ENCODE peak calls at places on chromosomes 16 and 17, in seven cellular contexts. One of them, this sample, is unnamed.
A peak's percentile ranks its signal among the peaks of the same experiment; 100 is the strongest.

GRCh38 chr17:48620497-48621139 is 5.5 kb upstream of the HOXB8 start:
- DNase-seq in ovary: no peak
- DNase-seq in fibroblast of lung: no peak
- DNase-seq in testis: no peak
- DNase-seq in tibial nerve: no peak
- DNase-seq in A673: no peak
- DNase-seq in left ventricle myocardium inferior: no peak
- DNase-seq in this sample: no peak

GRCh38 chr16:11379420-11379819 is 34.2 kb downstream of the RMI2 start:
- DNase-seq in A673: no peak
- DNase-seq in fibroblast of lung: no peak
- DNase-seq in testis: no peak
- DNase-seq in left ventricle myocardium inferior: no peak
- DNase-seq in ovary: no peak
- DNase-seq in tibial nerve: no peak
- DNase-seq in this sample: no peak

GRCh38 chr17:77126519-77126918 is 14.2 kb upstream of the SEC14L1 start:
- DNase-seq in ovary: no peak
- DNase-seq in tibial nerve: no peak
- DNase-seq in A673: no peak
- DNase-seq in left ventricle myocardium inferior: no peak
- DNase-seq in fibroblast of lung: no peak
- DNase-seq in testis: no peak
- DNase-seq in this sample: no peak

GRCh38 chr17:79242873-79243602 is 168.4 kb downstream of the ENGASE start:
- DNase-seq in tibial nerve: no peak
- DNase-seq in A673: no peak
- DNase-seq in testis: no peak
- DNase-seq in left ventricle myocardium inferior: no peak
- DNase-seq in fibroblast of lung: no peak
- DNase-seq in ovary: no peak
- DNase-seq in this sample: no peak

GRCh38 chr17:47352848-47353247 is 29.1 kb downstream of the EFCAB13 start:
- DNase-seq in testis: no peak
- DNase-seq in ovary: no peak
- DNase-seq in left ventricle myocardium inferior: no peak
- DNase-seq in A673: no peak
- DNase-seq in tibial nerve: no peak
- DNase-seq in fibroblast of lung: no peak
- DNase-seq in this sample: no peak

GRCh38 chr16:66399930-66400329 is 27.2 kb upstream of the BEAN1 start:
- DNase-seq in testis: no peak
- DNase-seq in A673: peak; percentile 92
- DNase-seq in ovary: no peak
- DNase-seq in left ventricle myocardium inferior: no peak
- DNase-seq in tibial nerve: no peak
- DNase-seq in fibroblast of lung: no peak
- DNase-seq in this sample: no peak

GRCh38 chr17:38434178-38434665 is 6.0 kb downstream of the ARHGAP23 start:
- DNase-seq in ovary: peak; percentile 53
- DNase-seq in A673: no peak
- DNase-seq in left ventricle myocardium inferior: no peak
- DNase-seq in testis: no peak
- DNase-seq in tibial nerve: no peak
- DNase-seq in fibroblast of lung: no peak
- DNase-seq in this sample: no peak

GRCh38 chr16:50457423-50457822 is 88.6 kb upstream of the BRD7 start:
- DNase-seq in fibroblast of lung: no peak
- DNase-seq in ovary: no peak
- DNase-seq in testis: no peak
- DNase-seq in tibial nerve: no peak
- DNase-seq in A673: no peak
- DNase-seq in left ventricle myocardium inferior: no peak
- DNase-seq in this sample: peak; percentile 16

GRCh38 chr17:31158741-31159377 is 64.1 kb downstream of the NF1 start:
- DNase-seq in ovary: no peak
- DNase-seq in left ventricle myocardium inferior: no peak
- DNase-seq in testis: no peak
- DNase-seq in tibial nerve: no peak
- DNase-seq in fibroblast of lung: peak; percentile 18
- DNase-seq in A673: no peak
- DNase-seq in this sample: no peak

GRCh38 chr17:72751746-72752145 is 340.7 kb downstream of the SLC39A11 start:
- DNase-seq in A673: no peak
- DNase-seq in tibial nerve: no peak
- DNase-seq in testis: no peak
- DNase-seq in fibroblast of lung: no peak
- DNase-seq in left ventricle myocardium inferior: no peak
- DNase-seq in ovary: no peak
- DNase-seq in this sample: no peak

GRCh38 chr16:558298-559020 is 1.7 kb upstream of the PRR35 start:
- DNase-seq in left ventricle myocardium inferior: peak; percentile 47
- DNase-seq in ovary: no peak
- DNase-seq in tibial nerve: no peak
- DNase-seq in A673: no peak
- DNase-seq in testis: no peak
- DNase-seq in fibroblast of lung: no peak
- DNase-seq in this sample: no peak

GRCh38 chr17:19678581-19679418 is 30.2 kb downstream of the ALDH3A2 start:
- DNase-seq in left ventricle myocardium inferior: no peak
- DNase-seq in tibial nerve: no peak
- DNase-seq in fibroblast of lung: no peak
- DNase-seq in testis: no peak
- DNase-seq in A673: no peak
- DNase-seq in ovary: no peak
- DNase-seq in this sample: no peak

GRCh38 chr17:73705594-73705993 is 61.3 kb upstream of the SDK2 start:
- DNase-seq in A673: peak; percentile 70
- DNase-seq in left ventricle myocardium inferior: no peak
- DNase-seq in ovary: no peak
- DNase-seq in fibroblast of lung: peak; percentile 52
- DNase-seq in testis: no peak
- DNase-seq in tibial nerve: no peak
- DNase-seq in this sample: no peak

GRCh38 chr17:68238488-68238887 is 9.4 kb upstream of the AMZ2 start:
- DNase-seq in tibial nerve: no peak
- DNase-seq in left ventricle myocardium inferior: no peak
- DNase-seq in A673: no peak
- DNase-seq in testis: no peak
- DNase-seq in fibroblast of lung: no peak
- DNase-seq in ovary: no peak
- DNase-seq in this sample: no peak

GRCh38 chr16:77647726-77648125 is 74.6 kb upstream of the NUDT7 start:
- DNase-seq in testis: no peak
- DNase-seq in ovary: no peak
- DNase-seq in A673: no peak
- DNase-seq in fibroblast of lung: no peak
- DNase-seq in left ventricle myocardium inferior: no peak
- DNase-seq in tibial nerve: no peak
- DNase-seq in this sample: no peak

GRCh38 chr17:29659155-29659554 is 36.4 kb upstream of the CORO6 start:
- DNase-seq in ovary: no peak
- DNase-seq in left ventricle myocardium inferior: no peak
- DNase-seq in testis: no peak
- DNase-seq in fibroblast of lung: no peak
- DNase-seq in tibial nerve: no peak
- DNase-seq in A673: no peak
- DNase-seq in this sample: no peak

GRCh38 chr17:49438885-49439284 is 24.2 kb upstream of the PHB1 start:
- DNase-seq in ovary: no peak
- DNase-seq in fibroblast of lung: no peak
- DNase-seq in tibial nerve: no peak
- DNase-seq in A673: no peak
- DNase-seq in testis: no peak
- DNase-seq in left ventricle myocardium inferior: no peak
- DNase-seq in this sample: no peak

GRCh38 chr17:39183045-39183444 is 14.4 kb downstream of the CACNB1 start:
- DNase-seq in testis: no peak
- DNase-seq in left ventricle myocardium inferior: no peak
- DNase-seq in fibroblast of lung: no peak
- DNase-seq in tibial nerve: no peak
- DNase-seq in A673: no peak
- DNase-seq in ovary: no peak
- DNase-seq in this sample: no peak

GRCh38 chr17:80938556-80938955 is 53.1 kb upstream of the CHMP6 start:
- DNase-seq in testis: no peak
- DNase-seq in A673: no peak
- DNase-seq in left ventricle myocardium inferior: no peak
- DNase-seq in tibial nerve: no peak
- DNase-seq in fibroblast of lung: no peak
- DNase-seq in ovary: no peak
- DNase-seq in this sample: peak; percentile 58

GRCh38 chr16:13070268-13070667 is 168.9 kb downstream of the SHISA9 start:
- DNase-seq in ovary: no peak
- DNase-seq in testis: no peak
- DNase-seq in fibroblast of lung: no peak
- DNase-seq in tibial nerve: no peak
- DNase-seq in left ventricle myocardium inferior: no peak
- DNase-seq in A673: no peak
- DNase-seq in this sample: no peak

GRCh38 chr16:82264781-82265180 is 94.8 kb upstream of the MPHOSPH6 start:
- DNase-seq in ovary: no peak
- DNase-seq in fibroblast of lung: no peak
- DNase-seq in A673: peak; percentile 52
- DNase-seq in testis: no peak
- DNase-seq in tibial nerve: no peak
- DNase-seq in left ventricle myocardium inferior: no peak
- DNase-seq in this sample: no peak

GRCh38 chr17:17748179-17748578 is 66.9 kb downstream of the RAI1 start:
- DNase-seq in tibial nerve: no peak
- DNase-seq in left ventricle myocardium inferior: no peak
- DNase-seq in testis: no peak
- DNase-seq in fibroblast of lung: no peak
- DNase-seq in A673: peak; percentile 30
- DNase-seq in ovary: no peak
- DNase-seq in this sample: no peak
- TF ChIP-seq CTCF in tibial nerve: no peak
- TF ChIP-seq CTCF in left ventricle myocardium inferior: no peak
- TF ChIP-seq CTCF in testis: no peak
- TF ChIP-seq CTCF in fibroblast of lung: no peak
- TF ChIP-seq CTCF in A673: peak; percentile 51
- TF ChIP-seq CTCF in ovary: no peak
- TF ChIP-seq CTCF in this sample: no peak

DNA sequence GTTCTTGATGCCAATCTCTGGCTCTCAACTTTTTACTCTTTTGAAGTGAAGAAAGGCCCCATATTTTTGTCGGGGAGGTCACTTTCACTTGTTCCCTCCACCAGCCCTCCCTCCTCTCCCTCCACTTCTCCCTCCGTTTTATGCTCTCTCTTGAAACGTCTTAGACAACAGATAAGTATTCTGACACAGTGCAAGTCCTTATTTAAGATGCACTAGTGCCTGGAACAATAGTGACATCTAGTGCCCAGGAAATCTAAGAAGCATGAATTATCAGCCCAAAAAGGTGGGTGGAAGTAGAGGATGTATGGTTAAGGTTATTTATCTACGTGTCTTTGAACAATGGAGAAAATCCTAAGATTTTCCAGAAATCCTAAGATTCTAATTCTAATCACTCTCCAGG is 17.9 kb downstream of the PSME3IP1 start:
- DNase-seq in tibial nerve: no peak
- DNase-seq in A673: peak; percentile 82
- DNase-seq in left ventricle myocardium inferior: no peak
- DNase-seq in ovary: no peak
- DNase-seq in testis: no peak
- DNase-seq in fibroblast of lung: peak; percentile 87
- DNase-seq in this sample: no peak
- H3K27ac ChIP-seq in tibial nerve: peak overlapping the region; percentile 69
- H3K27ac ChIP-seq in A673: no peak overlapping the region
- H3K27ac ChIP-seq in left ventricle myocardium inferior: peak overlapping the region; percentile 40
- H3K27ac ChIP-seq in ovary: no peak overlapping the region
- H3K27ac ChIP-seq in testis: no peak overlapping the region
- H3K27ac ChIP-seq in fibroblast of lung: no peak overlapping the region
- H3K27ac ChIP-seq in this sample: peak overlapping the region; percentile 20

DNA sequence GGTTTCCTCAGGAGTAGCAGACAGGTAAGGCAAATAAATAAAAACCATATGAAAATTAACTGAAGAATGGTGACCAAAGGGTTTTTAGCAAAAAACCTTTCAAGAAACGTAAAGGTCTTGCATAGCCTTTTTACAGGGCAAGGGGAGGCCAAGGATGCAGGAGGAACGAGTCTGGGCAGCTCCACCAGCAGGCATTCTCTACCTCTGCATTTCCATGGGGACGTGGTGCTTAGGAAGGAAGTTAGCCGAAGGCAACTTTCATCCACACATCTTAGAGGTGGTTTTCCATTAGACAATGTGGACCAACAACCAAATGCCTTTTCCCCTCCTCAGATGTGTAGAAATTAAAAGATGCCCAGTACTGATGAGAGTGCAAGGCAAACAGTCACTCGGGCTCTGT is 20.7 kb downstream of the TOM1L2 start:
- DNase-seq in A673: no peak
- DNase-seq in testis: no peak
- DNase-seq in left ventricle myocardium inferior: no peak
- DNase-seq in ovary: no peak
- DNase-seq in fibroblast of lung: no peak
- DNase-seq in tibial nerve: no peak
- DNase-seq in this sample: no peak
- TF ChIP-seq CTCF in A673: no peak
- TF ChIP-seq CTCF in testis: no peak
- TF ChIP-seq CTCF in left ventricle myocardium inferior: no peak
- TF ChIP-seq CTCF in ovary: no peak
- TF ChIP-seq CTCF in fibroblast of lung: no peak
- TF ChIP-seq CTCF in tibial nerve: no peak
- TF ChIP-seq CTCF in this sample: no peak

GRCh38 chr17:290626-291025 is 62.0 kb downstream of the RPH3AL start:
- DNase-seq in left ventricle myocardium inferior: no peak
- DNase-seq in tibial nerve: no peak
- DNase-seq in fibroblast of lung: no peak
- DNase-seq in testis: no peak
- DNase-seq in ovary: no peak
- DNase-seq in A673: no peak
- DNase-seq in this sample: peak; percentile 27

GRCh38 chr17:289409-289808 is 63.2 kb downstream of the RPH3AL start:
- DNase-seq in fibroblast of lung: no peak
- DNase-seq in tibial nerve: no peak
- DNase-seq in left ventricle myocardium inferior: no peak
- DNase-seq in ovary: no peak
- DNase-seq in A673: no peak
- DNase-seq in testis: no peak
- DNase-seq in this sample: peak; percentile 40

GRCh38 chr17:292016-292415 is 60.6 kb downstream of the RPH3AL start:
- DNase-seq in tibial nerve: no peak
- DNase-seq in fibroblast of lung: no peak
- DNase-seq in left ventricle myocardium inferior: no peak
- DNase-seq in ovary: no peak
- DNase-seq in testis: no peak
- DNase-seq in A673: no peak
- DNase-seq in this sample: peak; percentile 48

GRCh38 chr17:288802-289356 is 63.7 kb downstream of the RPH3AL start:
- DNase-seq in testis: no peak
- DNase-seq in tibial nerve: no peak
- DNase-seq in fibroblast of lung: no peak
- DNase-seq in left ventricle myocardium inferior: no peak
- DNase-seq in ovary: no peak
- DNase-seq in A673: no peak
- DNase-seq in this sample: peak; percentile 27

DNA sequence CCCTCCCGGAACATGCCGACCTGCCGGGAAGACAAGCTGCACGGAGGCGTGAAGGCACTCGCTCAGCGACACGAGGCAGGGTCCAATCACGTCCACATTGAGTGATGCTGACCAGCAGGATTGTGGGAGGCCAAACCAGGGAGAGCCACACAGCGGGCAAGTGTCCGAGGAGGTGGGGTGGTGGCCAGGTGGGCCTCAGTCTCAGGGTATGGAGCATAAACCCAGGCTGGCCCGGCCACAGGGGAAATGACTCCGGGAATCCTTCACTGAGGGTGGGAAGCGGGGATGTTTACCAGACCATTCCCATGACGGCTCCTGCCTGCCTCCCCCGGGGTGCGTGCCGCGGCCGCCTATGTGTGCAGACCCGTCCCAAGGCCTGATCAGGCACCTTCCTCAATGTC is 62.5 kb downstream of the RPH3AL start:
- DNase-seq in tibial nerve: no peak
- DNase-seq in left ventricle myocardium inferior: no peak
- DNase-seq in testis: no peak
- DNase-seq in A673: no peak
- DNase-seq in fibroblast of lung: no peak
- DNase-seq in ovary: no peak
- DNase-seq in this sample: peak; percentile 46
- H3K27ac ChIP-seq in tibial nerve: no peak overlapping the region
- H3K27ac ChIP-seq in left ventricle myocardium inferior: no peak overlapping the region
- H3K27ac ChIP-seq in testis: no peak overlapping the region
- H3K27ac ChIP-seq in A673: no peak overlapping the region
- H3K27ac ChIP-seq in fibroblast of lung: no peak overlapping the region
- H3K27ac ChIP-seq in ovary: no peak overlapping the region
- H3K27ac ChIP-seq in this sample: no peak overlapping the region

This sample was measured in upper lobe of right lung.